ENCODE peak calls at places on chromosomes 4 and X, in nine cellular contexts. P is NT2/D1, V is MM.1S, U is endodermal cell, Z is SK-N-SH, G is PC-3, C is HCT116, T is mammary epithelial cell, N is GM23248. J is an unnamed sample. For H3K36me3 and H3K4me1, the result is how much of the 10 kb centered on the place peaks cover.

GRCh38 chr4:3246458-3247398 is 2.2 kb upstream of the MSANTD1 start:
- DNase-seq in V (no peak), G (no peak), C (no peak), N (no peak), U (no peak), Z (no peak), P (no peak), T (no peak), J (no peak)

GRCh38 chrX:134624046-134624430 is 34.2 kb downstream of the PLAC1 start:
- DNase-seq in C (no peak), P (no peak), N (peak), T (no peak), G (no peak), V (no peak), Z (no peak), U (no peak), J (no peak)

GRCh38 chrX:69029696-69030245 is 135.5 kb downstream of the PJA1 start:
- DNase-seq in G (no peak), U (peak), Z (no peak), V (no peak), T (no peak), P (no peak), N (no peak), C (no peak), J (no peak)

GRCh38 chrX:19721726-19722370 is 165.6 kb downstream of the SH3KBP1 start:
- DNase-seq in Z (no peak), G (no peak), C (no peak), T (no peak), P (no peak), N (peak), U (no peak), V (no peak), J (no peak)

GRCh38 chr4:77777135-77777777 is 41.9 kb downstream of the CNOT6L start:
- DNase-seq in Z (peak), C (no peak), V (no peak), U (no peak), N (peak), P (no peak), G (no peak), T (peak), J (no peak)

GRCh38 chrX:41406211-41406610 is 40.9 kb upstream of the NYX start:
- DNase-seq in C (no peak), G (peak), T (peak), P (no peak), U (no peak), Z (no peak), V (no peak), N (peak), J (no peak)

GRCh38 chr4:23022032-23022431 is 329.3 kb downstream of the GBA3 start:
- DNase-seq in U (peak), T (peak), Z (no peak), C (no peak), P (no peak), V (no peak), G (peak), N (peak), J (no peak)

GRCh38 chrX:80181079-80181478 is 166.5 kb downstream of the TBX22 start:
- DNase-seq in U (peak), V (no peak), P (peak), G (peak), T (no peak), N (no peak), C (no peak), Z (no peak), J (no peak)

GRCh38 chrX:10725071-10725470 is 104.7 kb upstream of the MID1 start:
- DNase-seq in U (no peak), T (no peak), N (no peak), C (no peak), P (no peak), Z (peak), V (no peak), G (peak), J (no peak)

GRCh38 chr4:189802884-189803283 is 137.8 kb upstream of the FRG1 start:
- DNase-seq in P (no peak), V (no peak), G (no peak), C (no peak), T (no peak), N (no peak), U (peak), Z (peak), J (no peak)

GRCh38 chrX:19193584-19193983 is 71.3 kb upstream of the ADGRG2 start:
- DNase-seq in P (no peak), T (no peak), G (no peak), N (no peak), U (no peak), Z (no peak), C (no peak), V (no peak), J (no peak)

DNA sequence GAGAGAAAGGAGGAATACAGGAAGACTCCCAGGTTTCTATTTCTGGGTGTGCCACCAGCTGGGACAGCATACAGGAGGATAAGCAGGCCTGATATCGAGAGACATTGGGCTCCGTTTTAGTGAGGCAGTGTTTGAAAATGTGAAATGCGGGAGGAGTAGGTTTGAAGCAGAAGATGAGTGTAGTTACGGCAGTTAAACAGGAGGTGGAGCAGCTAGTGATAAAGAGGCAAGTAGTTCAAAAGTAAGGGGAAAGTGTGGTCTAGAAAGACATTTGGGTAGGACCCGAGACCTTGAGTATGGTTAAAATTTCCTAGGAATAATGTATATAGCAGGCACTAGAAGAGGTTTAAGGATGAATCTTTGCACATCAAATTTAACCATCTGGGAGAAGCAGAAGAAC is 42.4 kb downstream of the DCUN1D4 start:
- DNase-seq in U (peak), T (no peak), G (peak), P (peak), N (peak), V (no peak), C (peak), Z (peak), J (no peak)
- H3K36me3 ChIP-seq in U (half or more), T (under half), G (under half), P (under half), N (half or more), V (under half), C (under half), Z (half or more), J (under half)

GRCh38 chr4:119025440-119025839 is 110.2 kb upstream of the MYOZ2 start:
- DNase-seq in N (peak), Z (no peak), G (peak), U (no peak), P (no peak), C (peak), V (no peak), T (peak), J (peak)

GRCh38 chr4:119027815-119028214 is 107.8 kb upstream of the MYOZ2 start:
- DNase-seq in N (no peak), U (no peak), G (no peak), C (no peak), P (no peak), Z (no peak), T (no peak), V (no peak), J (no peak)

GRCh38 chr4:119026662-119027444 is 108.8 kb upstream of the MYOZ2 start:
- DNase-seq in P (no peak), U (peak), V (no peak), N (peak), G (no peak), C (no peak), T (no peak), Z (no peak), J (no peak)

GRCh38 chr4:119025916-119026661 is 109.5 kb upstream of the MYOZ2 start:
- DNase-seq in P (no peak), U (no peak), C (peak), V (no peak), Z (no peak), T (peak), N (peak), G (peak), J (no peak)

DNA sequence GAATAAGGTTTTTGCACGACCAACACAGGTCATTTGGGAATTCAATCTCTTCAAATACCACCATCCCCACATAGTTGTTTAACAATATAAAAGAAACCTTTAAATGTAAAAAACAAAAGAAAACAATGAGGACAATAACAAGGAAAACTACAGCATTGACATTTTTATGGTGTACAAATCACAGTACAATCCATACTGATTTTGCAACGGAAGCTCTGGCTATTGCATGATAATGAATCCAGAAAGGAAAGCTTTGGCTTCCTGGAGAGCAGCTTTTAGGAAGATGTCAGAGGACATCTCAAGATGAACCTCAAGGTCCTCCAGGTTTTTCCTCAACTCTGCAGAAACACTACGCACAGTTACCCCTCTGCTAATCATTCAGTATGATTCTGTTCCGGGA is 111.5 kb upstream of the MYOZ2 start:
- DNase-seq in V (no peak), C (no peak), P (no peak), G (no peak), T (no peak), N (no peak), Z (no peak), U (no peak), J (no peak)
- H3K4me1 ChIP-seq in V (under half), C (under half), P (under half), G (under half), T (under half), N (under half), Z (under half), U (under half), J (under half)

DNA sequence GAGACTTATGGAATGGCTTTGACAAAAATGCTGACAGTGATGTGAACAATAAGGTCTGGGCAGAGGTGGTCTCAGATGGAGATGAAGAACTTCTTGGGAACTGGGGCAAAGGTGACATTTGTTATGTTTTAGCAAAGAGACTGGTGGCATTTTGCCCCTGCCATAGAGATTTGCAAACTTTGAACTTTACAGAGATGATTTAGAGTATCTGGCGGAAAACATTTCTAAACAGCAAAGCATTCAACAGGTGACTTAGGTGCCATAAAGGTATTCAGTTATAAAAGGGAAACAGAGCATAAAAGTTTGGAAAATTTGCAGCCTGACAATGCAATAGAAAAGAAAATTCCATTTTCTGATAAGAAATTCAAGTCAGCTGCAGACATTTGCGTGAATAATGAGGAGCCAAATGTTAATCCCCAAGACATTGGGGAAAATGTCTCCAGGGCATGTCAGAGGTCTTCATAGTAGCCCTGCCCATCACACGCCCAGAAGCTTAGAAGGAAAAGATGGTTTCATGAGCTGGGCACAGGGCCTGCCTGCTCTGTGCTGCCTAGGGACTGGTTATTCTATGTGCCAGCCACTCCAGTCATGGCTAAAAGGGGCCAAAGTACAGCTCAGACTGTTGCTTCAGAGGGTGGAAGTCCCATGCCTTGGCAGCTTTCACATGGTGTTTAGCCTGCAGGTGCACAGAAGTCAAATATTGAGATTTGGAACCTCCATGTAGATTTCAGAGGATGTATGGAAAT is 782.2 kb downstream of the TRAM1L1 start:
- DNase-seq in N (no peak), Z (no peak), P (no peak), C (no peak), G (no peak), T (no peak), V (no peak), U (no peak), J (no peak)
- H3K9ac ChIP-seq in N (no peak), Z (no peak), P (no peak), C (no peak), G (no peak), T (no peak), V (no peak), U (no peak), J (no peak)

GRCh38 chr4:67480810-67481209 is 64.5 kb downstream of the CENPC start:
- DNase-seq in G (no peak), P (no peak), U (no peak), N (no peak), Z (no peak), C (no peak), V (no peak), T (no peak), J (no peak)

GRCh38 chr4:67483868-67484602 is 61.3 kb downstream of the CENPC start:
- DNase-seq in U (peak), C (no peak), V (no peak), Z (no peak), G (no peak), T (no peak), N (peak), P (no peak), J (no peak)
- H3K36me3 ChIP-seq in U (half or more), C (under half), V (under half), Z (half or more), G (under half), T (under half), N (under half), P (under half), J (under half)

GRCh38 chr4:16052939-16053338 is 30.9 kb downstream of the PROM1 start:
- DNase-seq in Z (no peak), C (no peak), V (no peak), P (no peak), T (no peak), G (no peak), N (no peak), U (no peak), J (no peak)
- H3K4me1 ChIP-seq in Z (under half), C (under half), V (under half), P (under half), T (under half), G (under half), N (under half), U (under half), J (under half)